ENCODE peak calls at places on chromosomes 4 and X, in eight cellular contexts. H, N, P, D, F, M, V and O are unnamed samples.

GRCh38 chr4:165972747-165973146 is 99.7 kb downstream of the TLL1 start:
- DNase-seq in V (no peak), H (no peak), P (no peak), M (no peak), D (no peak), F (no peak), N (no peak), O (no peak)

GRCh38 chrX:150886381-150886780 is 12.1 kb downstream of the CD99L2 start:
- DNase-seq in P (no peak), V (no peak), D (no peak), M (no peak), F (no peak), H (no peak), N (no peak), O (no peak)

GRCh38 chr4:184792950-184793555 is 32.7 kb downstream of the ACSL1 start:
- DNase-seq in M (peak; percentile 93), F (peak; percentile 96), D (no peak), V (peak; percentile 57), H (peak; percentile 63), P (no peak), N (no peak), O (no peak)

GRCh38 chr4:102994803-102995202 is 24.7 kb downstream of the SLC9B1 start:
- DNase-seq in H (no peak), N (no peak), F (no peak), V (no peak), M (no peak), P (no peak), D (no peak), O (no peak)

GRCh38 chrX:17456526-17456925 is 81.5 kb downstream of the NHS start:
- DNase-seq in N (no peak), P (no peak), D (no peak), F (no peak), H (no peak), V (no peak), M (no peak), O (no peak)

GRCh38 chr4:82469776-82470345 is 39.5 kb downstream of the ENOPH1 start:
- DNase-seq in D (no peak), H (no peak), M (peak; percentile 26), P (no peak), V (peak; percentile 4), N (no peak), F (peak; percentile 70), O (no peak)

GRCh38 chr4:15853345-15853744 is 75.2 kb downstream of the CD38 start:
- DNase-seq in M (no peak), D (no peak), V (no peak), P (no peak), H (no peak), F (no peak), N (no peak), O (no peak)

GRCh38 chr4:169583563-169583962 is 28.8 kb downstream of the NEK1 start:
- DNase-seq in P (no peak), M (no peak), H (no peak), D (no peak), V (no peak), F (peak; percentile 71), N (no peak), O (no peak)

GRCh38 chr4:82124365-82124764 is 249.4 kb downstream of the HNRNPD start:
- DNase-seq in P (no peak), F (no peak), N (no peak), H (no peak), D (no peak), M (no peak), V (no peak), O (no peak)

GRCh38 chr4:164193676-164194075 is 560.3 kb upstream of the SMIM31 start:
- DNase-seq in H (no peak), V (no peak), F (no peak), N (no peak), M (no peak), P (no peak), D (no peak), O (no peak)

GRCh38 chrX:138756234-138756633 is 44.7 kb upstream of the FGF13 start:
- DNase-seq in D (peak; percentile 71), V (no peak), N (no peak), F (no peak), M (peak; percentile 2), H (no peak), P (peak; percentile 18), O (no peak)

GRCh38 chrX:40006025-40007017 is 91.4 kb downstream of the BCOR start:
- DNase-seq in H (no peak), V (no peak), D (peak; percentile 71), P (no peak), M (peak; percentile 34), N (no peak), F (no peak), O (no peak)

GRCh38 chrX:12443534-12444098 is 305.3 kb downstream of the FRMPD4 start:
- DNase-seq in F (no peak), V (no peak), M (no peak), P (no peak), N (no peak), D (no peak), H (no peak), O (no peak)

GRCh38 chr4:95540227-95540626 is 8.5 kb downstream of the UNC5C start:
- DNase-seq in N (no peak), P (no peak), D (no peak), M (no peak), V (no peak), H (no peak), F (no peak), O (no peak)

GRCh38 chr4:184529283-184529682 is 54.9 kb upstream of the IRF2 start:
- DNase-seq in F (no peak), P (peak; percentile 67), H (no peak), M (peak; percentile 87), V (no peak), D (no peak), N (no peak), O (no peak)